ENCODE peak calls at places on chromosomes 11 and 22, in seven cellular contexts. One of them, this sample, is unnamed. For H3K36me3, the result is how much of the 10 kb centered on the place peaks cover.

GRCh38 chr22:39409630-39410029 is 10.1 kb downstream of the TAB1 start:
- DNase-seq in IMR-90: no peak
- DNase-seq in esophagus muscularis mucosa: no peak
- DNase-seq in PC-3: no peak
- DNase-seq in cardiac muscle cell: no peak
- DNase-seq in psoas muscle: no peak
- DNase-seq in lower lobe of right lung: no peak
- DNase-seq in this sample: no peak

GRCh38 chr11:123194308-123195181 is 503 bp downstream of the CLMP start:
- DNase-seq in psoas muscle: peak
- DNase-seq in cardiac muscle cell: peak
- DNase-seq in esophagus muscularis mucosa: no peak
- DNase-seq in lower lobe of right lung: no peak
- DNase-seq in IMR-90: peak
- DNase-seq in PC-3: peak
- DNase-seq in this sample: no peak

GRCh38 chr22:36336246-36337182 is 51.3 kb downstream of the MYH9 start:
- DNase-seq in IMR-90: no peak
- DNase-seq in psoas muscle: no peak
- DNase-seq in cardiac muscle cell: no peak
- DNase-seq in PC-3: no peak
- DNase-seq in esophagus muscularis mucosa: no peak
- DNase-seq in lower lobe of right lung: no peak
- DNase-seq in this sample: no peak

GRCh38 chr11:18802381-18803257 is 11.0 kb upstream of the PTPN5 start:
- DNase-seq in lower lobe of right lung: no peak
- DNase-seq in psoas muscle: no peak
- DNase-seq in cardiac muscle cell: peak
- DNase-seq in IMR-90: peak
- DNase-seq in esophagus muscularis mucosa: peak
- DNase-seq in PC-3: peak
- DNase-seq in this sample: no peak

GRCh38 chr11:131934006-131934405 is 563.6 kb downstream of the NTM start:
- DNase-seq in lower lobe of right lung: no peak
- DNase-seq in psoas muscle: no peak
- DNase-seq in cardiac muscle cell: no peak
- DNase-seq in IMR-90: no peak
- DNase-seq in PC-3: no peak
- DNase-seq in esophagus muscularis mucosa: no peak
- DNase-seq in this sample: no peak

GRCh38 chr11:67269401-67270255 is 3.4 kb downstream of the GRK2 start:
- DNase-seq in lower lobe of right lung: peak
- DNase-seq in cardiac muscle cell: no peak
- DNase-seq in IMR-90: no peak
- DNase-seq in psoas muscle: peak
- DNase-seq in PC-3: no peak
- DNase-seq in esophagus muscularis mucosa: no peak
- DNase-seq in this sample: no peak

GRCh38 chr11:32829680-32830412 is at the start of gene PRRG4:
- DNase-seq in cardiac muscle cell: peak
- DNase-seq in esophagus muscularis mucosa: no peak
- DNase-seq in PC-3: peak
- DNase-seq in psoas muscle: peak
- DNase-seq in IMR-90: peak
- DNase-seq in lower lobe of right lung: peak
- DNase-seq in this sample: peak

GRCh38 chr11:86508604-86509471 is 134.2 kb downstream of the CCDC81 start:
- DNase-seq in lower lobe of right lung: no peak
- DNase-seq in esophagus muscularis mucosa: no peak
- DNase-seq in psoas muscle: no peak
- DNase-seq in PC-3: peak
- DNase-seq in IMR-90: peak
- DNase-seq in cardiac muscle cell: no peak
- DNase-seq in this sample: no peak

GRCh38 chr11:120057595-120058581 is 80.0 kb downstream of the TRIM29 start:
- DNase-seq in IMR-90: no peak
- DNase-seq in esophagus muscularis mucosa: peak
- DNase-seq in psoas muscle: no peak
- DNase-seq in lower lobe of right lung: no peak
- DNase-seq in PC-3: peak
- DNase-seq in cardiac muscle cell: no peak
- DNase-seq in this sample: no peak

GRCh38 chr11:46918087-46918751 is at the start of gene LRP4:
- DNase-seq in lower lobe of right lung: no peak
- DNase-seq in cardiac muscle cell: peak
- DNase-seq in esophagus muscularis mucosa: no peak
- DNase-seq in psoas muscle: peak
- DNase-seq in PC-3: no peak
- DNase-seq in IMR-90: no peak
- DNase-seq in this sample: peak

GRCh38 chr11:67312187-67313021 is 9.1 kb downstream of the SSH3 start:
- DNase-seq in PC-3: peak
- DNase-seq in IMR-90: no peak
- DNase-seq in lower lobe of right lung: peak
- DNase-seq in cardiac muscle cell: no peak
- DNase-seq in psoas muscle: no peak
- DNase-seq in esophagus muscularis mucosa: no peak
- DNase-seq in this sample: no peak

GRCh38 chr11:64829536-64830251 is 14.8 kb downstream of the CDC42BPG start:
- DNase-seq in esophagus muscularis mucosa: no peak
- DNase-seq in IMR-90: no peak
- DNase-seq in PC-3: no peak
- DNase-seq in psoas muscle: no peak
- DNase-seq in cardiac muscle cell: no peak
- DNase-seq in lower lobe of right lung: no peak
- DNase-seq in this sample: no peak
- H3K36me3 ChIP-seq in esophagus muscularis mucosa: under half
- H3K36me3 ChIP-seq in IMR-90: under half
- H3K36me3 ChIP-seq in PC-3: under half
- H3K36me3 ChIP-seq in psoas muscle: under half
- H3K36me3 ChIP-seq in cardiac muscle cell: under half
- H3K36me3 ChIP-seq in lower lobe of right lung: half or more
- H3K36me3 ChIP-seq in this sample: under half

DNA sequence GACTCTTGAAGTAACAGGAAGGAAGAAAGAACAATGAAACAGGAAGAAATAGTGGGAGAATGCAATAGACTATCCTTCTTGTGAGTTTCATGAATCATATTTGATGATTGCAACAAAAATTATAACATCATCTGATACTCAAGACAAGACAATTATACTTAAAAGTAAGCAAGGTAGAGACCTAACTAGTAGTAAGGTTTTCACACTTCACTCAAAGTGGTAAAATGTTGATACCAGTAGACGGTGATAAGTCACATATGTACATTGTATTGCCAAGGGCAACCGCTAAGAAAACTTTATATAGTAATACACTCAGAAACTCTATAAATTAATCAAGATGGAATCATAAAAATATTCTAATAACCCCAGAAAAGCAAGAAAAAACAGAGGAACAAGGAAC is 107.8 kb downstream of the CYP2R1 start:
- DNase-seq in esophagus muscularis mucosa: no peak
- DNase-seq in IMR-90: no peak
- DNase-seq in psoas muscle: no peak
- DNase-seq in PC-3: no peak
- DNase-seq in lower lobe of right lung: no peak
- DNase-seq in cardiac muscle cell: no peak
- DNase-seq in this sample: no peak
- H3K4me3 ChIP-seq in esophagus muscularis mucosa: no peak
- H3K4me3 ChIP-seq in IMR-90: no peak
- H3K4me3 ChIP-seq in psoas muscle: no peak
- H3K4me3 ChIP-seq in PC-3: no peak
- H3K4me3 ChIP-seq in lower lobe of right lung: no peak
- H3K4me3 ChIP-seq in cardiac muscle cell: no peak
- H3K4me3 ChIP-seq in this sample: no peak

GRCh38 chr11:65776710-65777141 is 4.0 kb downstream of the AP5B1 start:
- DNase-seq in IMR-90: no peak
- DNase-seq in psoas muscle: no peak
- DNase-seq in lower lobe of right lung: no peak
- DNase-seq in cardiac muscle cell: no peak
- DNase-seq in esophagus muscularis mucosa: peak
- DNase-seq in PC-3: no peak
- DNase-seq in this sample: no peak
- H3K27ac ChIP-seq in IMR-90: no peak
- H3K27ac ChIP-seq in psoas muscle: peak
- H3K27ac ChIP-seq in lower lobe of right lung: peak
- H3K27ac ChIP-seq in cardiac muscle cell: no peak
- H3K27ac ChIP-seq in esophagus muscularis mucosa: no peak
- H3K27ac ChIP-seq in PC-3: no peak
- H3K27ac ChIP-seq in this sample: no peak

GRCh38 chr11:117229411-117229810 is 2.5 kb downstream of the PCSK7 start:
- DNase-seq in psoas muscle: no peak
- DNase-seq in cardiac muscle cell: no peak
- DNase-seq in IMR-90: no peak
- DNase-seq in lower lobe of right lung: no peak
- DNase-seq in esophagus muscularis mucosa: no peak
- DNase-seq in PC-3: no peak
- DNase-seq in this sample: no peak

GRCh38 chr11:117229931-117230285 is 2.0 kb downstream of the PCSK7 start:
- DNase-seq in IMR-90: no peak
- DNase-seq in PC-3: no peak
- DNase-seq in psoas muscle: no peak
- DNase-seq in lower lobe of right lung: no peak
- DNase-seq in esophagus muscularis mucosa: no peak
- DNase-seq in cardiac muscle cell: no peak
- DNase-seq in this sample: no peak

GRCh38 chr11:117226388-117227385 is 5.2 kb downstream of the PCSK7 start:
- DNase-seq in psoas muscle: no peak
- DNase-seq in lower lobe of right lung: no peak
- DNase-seq in esophagus muscularis mucosa: no peak
- DNase-seq in PC-3: peak
- DNase-seq in IMR-90: peak
- DNase-seq in cardiac muscle cell: peak
- DNase-seq in this sample: no peak

GRCh38 chr11:117230286-117230961 is 1.4 kb downstream of the PCSK7 start:
- DNase-seq in cardiac muscle cell: no peak
- DNase-seq in lower lobe of right lung: no peak
- DNase-seq in esophagus muscularis mucosa: no peak
- DNase-seq in IMR-90: peak
- DNase-seq in psoas muscle: no peak
- DNase-seq in PC-3: peak
- DNase-seq in this sample: no peak

DNA sequence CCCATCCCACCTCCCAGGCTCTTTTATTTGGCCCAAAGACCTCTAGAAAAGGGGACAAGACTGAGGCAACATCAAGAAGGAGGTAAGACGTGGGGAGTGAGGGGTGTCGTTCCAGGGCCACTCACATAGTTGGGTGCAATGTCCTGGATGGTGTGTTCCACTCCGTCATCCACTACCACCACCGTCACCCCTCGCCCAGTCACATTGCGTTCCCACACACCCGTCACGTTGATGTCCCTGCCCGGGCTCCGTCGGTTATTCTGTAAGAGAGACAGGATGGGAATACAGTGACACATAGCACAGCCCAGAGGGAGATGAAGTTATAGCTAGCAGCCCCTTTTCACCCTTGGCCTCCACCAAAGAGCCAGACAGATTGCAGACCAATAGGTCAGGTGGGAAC is 3.8 kb downstream of the PCSK7 start:
- DNase-seq in lower lobe of right lung: no peak
- DNase-seq in psoas muscle: no peak
- DNase-seq in cardiac muscle cell: no peak
- DNase-seq in PC-3: no peak
- DNase-seq in IMR-90: no peak
- DNase-seq in esophagus muscularis mucosa: no peak
- DNase-seq in this sample: no peak
- H3K36me3 ChIP-seq in lower lobe of right lung: half or more
- H3K36me3 ChIP-seq in psoas muscle: under half
- H3K36me3 ChIP-seq in cardiac muscle cell: under half
- H3K36me3 ChIP-seq in PC-3: under half
- H3K36me3 ChIP-seq in IMR-90: under half
- H3K36me3 ChIP-seq in esophagus muscularis mucosa: half or more
- H3K36me3 ChIP-seq in this sample: half or more

DNA sequence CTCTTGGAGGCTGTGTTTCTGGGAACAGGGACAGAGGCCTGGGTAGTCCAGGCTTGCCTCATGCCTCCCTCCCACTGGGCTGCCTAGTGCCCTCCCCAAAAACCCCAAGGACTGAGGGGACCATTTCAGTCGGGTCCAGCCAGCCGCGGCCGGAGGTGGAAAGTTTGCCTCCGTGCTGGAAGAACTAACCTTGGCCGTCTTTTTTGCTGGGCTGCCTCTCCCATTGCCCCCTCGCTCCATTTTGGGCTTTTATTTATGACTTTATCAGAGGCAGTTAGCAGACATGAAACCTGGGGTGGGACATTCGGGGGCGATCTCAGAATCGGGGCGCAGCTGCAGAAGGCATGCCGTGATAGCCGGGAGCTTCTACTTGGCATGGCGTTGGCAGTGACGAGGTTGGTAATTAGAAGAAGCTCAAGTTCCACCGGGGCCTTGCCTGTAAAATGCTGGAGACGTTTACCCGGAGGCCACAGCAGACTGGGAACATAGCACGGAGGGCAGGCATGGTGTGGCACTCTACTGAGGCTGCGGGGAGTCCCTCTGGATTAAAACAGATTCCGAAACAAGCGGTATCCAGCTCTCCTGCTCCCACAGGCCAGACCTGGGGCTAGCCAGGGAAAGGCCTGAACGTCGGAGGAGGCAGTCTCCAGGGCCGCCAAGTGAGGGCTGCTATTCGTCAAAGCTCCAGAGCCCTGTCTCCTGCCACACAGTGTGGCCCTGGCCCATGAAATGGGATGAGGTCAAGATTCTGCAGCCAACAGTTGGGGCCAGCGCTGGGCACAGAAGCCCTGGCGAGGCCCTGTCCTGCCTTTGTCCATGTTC is 76.4 kb upstream of the PPARA start:
- DNase-seq in psoas muscle: peak
- DNase-seq in cardiac muscle cell: peak
- DNase-seq in PC-3: no peak
- DNase-seq in esophagus muscularis mucosa: no peak
- DNase-seq in IMR-90: peak
- DNase-seq in lower lobe of right lung: peak
- DNase-seq in this sample: peak
- H3K4me3 ChIP-seq in psoas muscle: peak
- H3K4me3 ChIP-seq in cardiac muscle cell: no peak
- H3K4me3 ChIP-seq in PC-3: peak
- H3K4me3 ChIP-seq in esophagus muscularis mucosa: peak
- H3K4me3 ChIP-seq in IMR-90: peak
- H3K4me3 ChIP-seq in lower lobe of right lung: peak
- H3K4me3 ChIP-seq in this sample: peak

GRCh38 chr11:6663794-6664478 is 8.3 kb upstream of the DCHS1 start:
- DNase-seq in IMR-90: no peak
- DNase-seq in PC-3: no peak
- DNase-seq in psoas muscle: no peak
- DNase-seq in lower lobe of right lung: no peak
- DNase-seq in esophagus muscularis mucosa: no peak
- DNase-seq in cardiac muscle cell: no peak
- DNase-seq in this sample: no peak
- H3K27ac ChIP-seq in IMR-90: no peak
- H3K27ac ChIP-seq in PC-3: no peak
- H3K27ac ChIP-seq in psoas muscle: no peak
- H3K27ac ChIP-seq in lower lobe of right lung: no peak
- H3K27ac ChIP-seq in esophagus muscularis mucosa: no peak
- H3K27ac ChIP-seq in cardiac muscle cell: no peak
- H3K27ac ChIP-seq in this sample: peak

This sample was measured in left ventricle myocardium inferior.